ENCODE peak calls at places on chromosome 11, in seven cellular contexts. One of them, this sample, is unnamed.

GRCh38 chr11:72764503-72764902 is 12.3 kb upstream of the ARAP1 start:
- DNase-seq in GM12891: no peak
- DNase-seq in A172: no peak
- DNase-seq in activated CD8-positive, alpha-beta memory T cell treated with anti-CD3 and anti-CD28 coated beads for 24 hours: no peak
- DNase-seq in hepatic stellate cell: no peak
- DNase-seq in RPMI8226: no peak
- DNase-seq in germinal center: no peak
- DNase-seq in this sample: no peak

GRCh38 chr11:19344661-19345518 is 104.1 kb upstream of the E2F8 start:
- DNase-seq in GM12891: peak; percentile 66
- DNase-seq in A172: peak; percentile 22
- DNase-seq in activated CD8-positive, alpha-beta memory T cell treated with anti-CD3 and anti-CD28 coated beads for 24 hours: no peak
- DNase-seq in hepatic stellate cell: peak; percentile 74
- DNase-seq in RPMI8226: peak; percentile 66
- DNase-seq in germinal center: peak; percentile 45
- DNase-seq in this sample: no peak

GRCh38 chr11:11605821-11606450 is 15.9 kb downstream of the GALNT18 start:
- DNase-seq in GM12891: no peak
- DNase-seq in A172: no peak
- DNase-seq in activated CD8-positive, alpha-beta memory T cell treated with anti-CD3 and anti-CD28 coated beads for 24 hours: no peak
- DNase-seq in hepatic stellate cell: no peak
- DNase-seq in RPMI8226: no peak
- DNase-seq in germinal center: no peak
- DNase-seq in this sample: no peak

GRCh38 chr11:86103808-86104207 is 34.9 kb upstream of the PICALM start:
- DNase-seq in GM12891: no peak
- DNase-seq in A172: no peak
- DNase-seq in activated CD8-positive, alpha-beta memory T cell treated with anti-CD3 and anti-CD28 coated beads for 24 hours: no peak
- DNase-seq in hepatic stellate cell: no peak
- DNase-seq in RPMI8226: no peak
- DNase-seq in germinal center: no peak
- DNase-seq in this sample: no peak

GRCh38 chr11:47378011-47378835 is at the start of gene SPI1:
- DNase-seq in GM12891: peak; percentile 84
- DNase-seq in A172: no peak
- DNase-seq in activated CD8-positive, alpha-beta memory T cell treated with anti-CD3 and anti-CD28 coated beads for 24 hours: no peak
- DNase-seq in hepatic stellate cell: no peak
- DNase-seq in RPMI8226: peak; percentile 59
- DNase-seq in germinal center: peak; percentile 92
- DNase-seq in this sample: no peak

GRCh38 chr11:32448232-32448631 is 12.9 kb upstream of the WT1 start:
- DNase-seq in GM12891: no peak
- DNase-seq in A172: peak; percentile 36
- DNase-seq in activated CD8-positive, alpha-beta memory T cell treated with anti-CD3 and anti-CD28 coated beads for 24 hours: no peak
- DNase-seq in hepatic stellate cell: no peak
- DNase-seq in RPMI8226: no peak
- DNase-seq in germinal center: no peak
- DNase-seq in this sample: no peak

GRCh38 chr11:10809373-10810199 is 860 bp upstream of the EIF4G2 start:
- DNase-seq in GM12891: no peak
- DNase-seq in A172: peak; percentile 75
- DNase-seq in activated CD8-positive, alpha-beta memory T cell treated with anti-CD3 and anti-CD28 coated beads for 24 hours: no peak
- DNase-seq in hepatic stellate cell: peak; percentile 70
- DNase-seq in RPMI8226: no peak
- DNase-seq in germinal center: peak; percentile 56
- DNase-seq in this sample: no peak

GRCh38 chr11:10878408-10879214 is 20.8 kb upstream of the ZBED5 start:
- DNase-seq in GM12891: no peak
- DNase-seq in A172: peak; percentile 55
- DNase-seq in activated CD8-positive, alpha-beta memory T cell treated with anti-CD3 and anti-CD28 coated beads for 24 hours: peak; percentile 59
- DNase-seq in hepatic stellate cell: peak; percentile 44
- DNase-seq in RPMI8226: peak; percentile 71
- DNase-seq in germinal center: peak; percentile 68
- DNase-seq in this sample: no peak

GRCh38 chr11:8672346-8672745 is 10.1 kb downstream of the TRIM66 start:
- DNase-seq in GM12891: no peak
- DNase-seq in A172: no peak
- DNase-seq in activated CD8-positive, alpha-beta memory T cell treated with anti-CD3 and anti-CD28 coated beads for 24 hours: no peak
- DNase-seq in hepatic stellate cell: no peak
- DNase-seq in RPMI8226: no peak
- DNase-seq in germinal center: no peak
- DNase-seq in this sample: no peak

GRCh38 chr11:2796091-2796490 is 89.5 kb downstream of the CDKN1C start:
- DNase-seq in GM12891: no peak
- DNase-seq in A172: no peak
- DNase-seq in activated CD8-positive, alpha-beta memory T cell treated with anti-CD3 and anti-CD28 coated beads for 24 hours: no peak
- DNase-seq in hepatic stellate cell: no peak
- DNase-seq in RPMI8226: no peak
- DNase-seq in germinal center: no peak
- DNase-seq in this sample: no peak

GRCh38 chr11:1455763-1456060 is 30.9 kb downstream of the MOB2 start:
- DNase-seq in GM12891: no peak
- DNase-seq in A172: no peak
- DNase-seq in activated CD8-positive, alpha-beta memory T cell treated with anti-CD3 and anti-CD28 coated beads for 24 hours: no peak
- DNase-seq in hepatic stellate cell: no peak
- DNase-seq in RPMI8226: no peak
- DNase-seq in germinal center: no peak
- DNase-seq in this sample: no peak

GRCh38 chr11:110897035-110897434 is 184.8 kb upstream of the ARHGAP20 start:
- DNase-seq in GM12891: no peak
- DNase-seq in A172: no peak
- DNase-seq in activated CD8-positive, alpha-beta memory T cell treated with anti-CD3 and anti-CD28 coated beads for 24 hours: no peak
- DNase-seq in hepatic stellate cell: no peak
- DNase-seq in RPMI8226: no peak
- DNase-seq in germinal center: no peak
- DNase-seq in this sample: no peak

GRCh38 chr11:12556155-12556554 is 118.1 kb upstream of the TEAD1 start:
- DNase-seq in GM12891: no peak
- DNase-seq in A172: no peak
- DNase-seq in activated CD8-positive, alpha-beta memory T cell treated with anti-CD3 and anti-CD28 coated beads for 24 hours: no peak
- DNase-seq in hepatic stellate cell: no peak
- DNase-seq in RPMI8226: no peak
- DNase-seq in germinal center: no peak
- DNase-seq in this sample: no peak

GRCh38 chr11:313787-314547 is at the start of gene IFITM1:
- DNase-seq in GM12891: peak; percentile 68
- DNase-seq in A172: peak; percentile 22
- DNase-seq in activated CD8-positive, alpha-beta memory T cell treated with anti-CD3 and anti-CD28 coated beads for 24 hours: peak; percentile 85
- DNase-seq in hepatic stellate cell: peak; percentile 91
- DNase-seq in RPMI8226: peak; percentile 3
- DNase-seq in germinal center: no peak
- DNase-seq in this sample: peak; percentile 42

GRCh38 chr11:47057374-47057773 is 119.3 kb downstream of the ARFGAP2 start:
- DNase-seq in GM12891: no peak
- DNase-seq in A172: no peak
- DNase-seq in activated CD8-positive, alpha-beta memory T cell treated with anti-CD3 and anti-CD28 coated beads for 24 hours: no peak
- DNase-seq in hepatic stellate cell: no peak
- DNase-seq in RPMI8226: no peak
- DNase-seq in germinal center: no peak
- DNase-seq in this sample: no peak

GRCh38 chr11:46826310-46827044 is 19.6 kb downstream of the CKAP5 start:
- DNase-seq in GM12891: peak; percentile 58
- DNase-seq in A172: peak; percentile 70
- DNase-seq in activated CD8-positive, alpha-beta memory T cell treated with anti-CD3 and anti-CD28 coated beads for 24 hours: peak; percentile 85
- DNase-seq in hepatic stellate cell: peak; percentile 71
- DNase-seq in RPMI8226: no peak
- DNase-seq in germinal center: peak; percentile 74
- DNase-seq in this sample: peak; percentile 67

GRCh38 chr11:68583047-68583446 is 101.3 kb upstream of the GAL start:
- DNase-seq in GM12891: no peak
- DNase-seq in A172: peak; percentile 2
- DNase-seq in activated CD8-positive, alpha-beta memory T cell treated with anti-CD3 and anti-CD28 coated beads for 24 hours: no peak
- DNase-seq in hepatic stellate cell: peak; percentile 53
- DNase-seq in RPMI8226: no peak
- DNase-seq in germinal center: no peak
- DNase-seq in this sample: peak; percentile 42

GRCh38 chr11:78339945-78340344 is 77.7 kb downstream of the GAB2 start:
- DNase-seq in GM12891: no peak
- DNase-seq in A172: no peak
- DNase-seq in activated CD8-positive, alpha-beta memory T cell treated with anti-CD3 and anti-CD28 coated beads for 24 hours: no peak
- DNase-seq in hepatic stellate cell: no peak
- DNase-seq in RPMI8226: no peak
- DNase-seq in germinal center: no peak
- DNase-seq in this sample: no peak

GRCh38 chr11:8910662-8911039 is 338 bp upstream of the AKIP1 start:
- DNase-seq in GM12891: no peak
- DNase-seq in A172: no peak
- DNase-seq in activated CD8-positive, alpha-beta memory T cell treated with anti-CD3 and anti-CD28 coated beads for 24 hours: no peak
- DNase-seq in hepatic stellate cell: no peak
- DNase-seq in RPMI8226: no peak
- DNase-seq in germinal center: no peak
- DNase-seq in this sample: no peak

GRCh38 chr11:69450064-69450856 is 31.2 kb upstream of the LINC01488 start:
- DNase-seq in GM12891: no peak
- DNase-seq in A172: peak; percentile 52
- DNase-seq in activated CD8-positive, alpha-beta memory T cell treated with anti-CD3 and anti-CD28 coated beads for 24 hours: no peak
- DNase-seq in hepatic stellate cell: no peak
- DNase-seq in RPMI8226: no peak
- DNase-seq in germinal center: no peak
- DNase-seq in this sample: no peak

GRCh38 chr11:48019230-48019584 is 38.8 kb downstream of the PTPRJ start:
- DNase-seq in GM12891: no peak
- DNase-seq in A172: no peak
- DNase-seq in activated CD8-positive, alpha-beta memory T cell treated with anti-CD3 and anti-CD28 coated beads for 24 hours: no peak
- DNase-seq in hepatic stellate cell: no peak
- DNase-seq in RPMI8226: no peak
- DNase-seq in germinal center: no peak
- DNase-seq in this sample: no peak

GRCh38 chr11:10657308-10658271 is 36.0 kb downstream of the IRAG1 start:
- DNase-seq in GM12891: no peak
- DNase-seq in A172: peak; percentile 73
- DNase-seq in activated CD8-positive, alpha-beta memory T cell treated with anti-CD3 and anti-CD28 coated beads for 24 hours: no peak
- DNase-seq in hepatic stellate cell: peak; percentile 72
- DNase-seq in RPMI8226: peak; percentile 7
- DNase-seq in germinal center: no peak
- DNase-seq in this sample: peak; percentile 56

GRCh38 chr11:57377098-57377497 is 3.9 kb downstream of the PRG3 start:
- DNase-seq in GM12891: no peak
- DNase-seq in A172: no peak
- DNase-seq in activated CD8-positive, alpha-beta memory T cell treated with anti-CD3 and anti-CD28 coated beads for 24 hours: no peak
- DNase-seq in hepatic stellate cell: no peak
- DNase-seq in RPMI8226: no peak
- DNase-seq in germinal center: no peak
- DNase-seq in this sample: no peak